ENCODE peak calls at places on chromosomes 16 and 17, in seven cellular contexts. N is activated naive CD4-positive, alpha-beta T cell treated with anti-CD3 and anti-CD28 coated beads for 36 hours; V is Calu3; E is SW 1271; C is sciatic nerve; K is stimulated activated CD8-positive, alpha-beta memory T cell treated with anti-CD3 and anti-CD28 coated beads, Interleukin-4, amount 100 ng/mL, for 1 hour; G is omental fat pad. R is an unnamed sample.

GRCh38 chr17:32828822-32829221 is 48.1 kb downstream of the MYO1D start:
- DNase-seq in N (no peak), V (no peak), E (no peak), C (no peak), K (no peak), G (no peak), R (no peak)

GRCh38 chr16:54538241-54538640 is 251.7 kb upstream of the IRX3 start:
- DNase-seq in N (no peak), V (no peak), E (no peak), C (no peak), K (no peak), G (no peak), R (no peak)

GRCh38 chr17:73293031-73293430 is 18.8 kb downstream of the CDC42EP4 start:
- DNase-seq in N (no peak), V (peak; percentile 59), E (no peak), C (no peak), K (no peak), G (no peak), R (no peak)

GRCh38 chr17:1455748-1456599 is at the start of gene CRK:
- DNase-seq in N (peak; percentile 98), V (peak; percentile 97), E (peak; percentile 87), C (peak; percentile 99), K (peak; percentile 94), G (peak; percentile 78), R (peak; percentile 95)

GRCh38 chr16:16183562-16183961 is 39.7 kb downstream of the ABCC6 start:
- DNase-seq in N (no peak), V (no peak), E (no peak), C (no peak), K (no peak), G (no peak), R (no peak)

GRCh38 chr16:51002889-51003490 is 148.1 kb downstream of the SALL1 start:
- DNase-seq in N (no peak), V (no peak), E (no peak), C (no peak), K (no peak), G (no peak), R (no peak)

GRCh38 chr17:7858487-7858832 is 657 bp downstream of the CYB5D1 start:
- DNase-seq in N (peak; percentile 53), V (peak; percentile 57), E (peak; percentile 61), C (peak; percentile 72), K (no peak), G (no peak), R (peak; percentile 79)

GRCh38 chr16:83118365-83118764 is 491.6 kb downstream of the CDH13 start:
- DNase-seq in N (no peak), V (no peak), E (no peak), C (no peak), K (no peak), G (no peak), R (no peak)

GRCh38 chr16:64736887-64737286 is 385.0 kb downstream of the CDH11 start:
- DNase-seq in N (no peak), V (no peak), E (no peak), C (no peak), K (no peak), G (no peak), R (no peak)

GRCh38 chr17:19461139-19461538 is 50.1 kb downstream of the RNF112 start:
- DNase-seq in N (no peak), V (no peak), E (no peak), C (no peak), K (no peak), G (no peak), R (peak; percentile 84)

GRCh38 chr17:56648341-56648740 is 54.8 kb downstream of the NOG start:
- DNase-seq in N (no peak), V (no peak), E (no peak), C (no peak), K (no peak), G (no peak), R (no peak)

GRCh38 chr17:6420173-6420641 is 14.7 kb downstream of the AIPL1 start:
- DNase-seq in N (peak; percentile 52), V (peak; percentile 51), E (no peak), C (no peak), K (no peak), G (no peak), R (peak; percentile 28)

GRCh38 chr17:38428643-38429371 is 543 bp downstream of the ARHGAP23 start:
- DNase-seq in N (peak; percentile 59), V (peak; percentile 71), E (peak; percentile 46), C (peak; percentile 80), K (no peak), G (peak; percentile 47), R (peak; percentile 55)

GRCh38 chr16:70579648-70580630 is 56.3 kb downstream of the SF3B3 start:
- DNase-seq in N (no peak), V (peak; percentile 27), E (no peak), C (peak; percentile 82), K (no peak), G (no peak), R (peak; percentile 55)

GRCh38 chr16:87303431-87303930 is 13.7 kb downstream of the C16orf95 start:
- DNase-seq in N (peak; percentile 58), V (no peak), E (peak; percentile 50), C (no peak), K (no peak), G (no peak), R (no peak)

GRCh38 chr16:61362583-61362982 is 673.7 kb downstream of the CDH8 start:
- DNase-seq in N (no peak), V (no peak), E (no peak), C (no peak), K (no peak), G (no peak), R (no peak)

GRCh38 chr17:61326330-61326729 is 73.3 kb upstream of the TBX2 start:
- DNase-seq in N (no peak), V (no peak), E (no peak), C (no peak), K (no peak), G (no peak), R (no peak)

GRCh38 chr17:77796201-77796860 is 162.2 kb upstream of the TNRC6C start:
- DNase-seq in N (no peak), V (no peak), E (no peak), C (no peak), K (no peak), G (no peak), R (no peak)

GRCh38 chr17:55144518-55144917 is 120.2 kb upstream of the HLF start:
- DNase-seq in N (no peak), V (no peak), E (no peak), C (no peak), K (no peak), G (no peak), R (no peak)

R was measured in RPMI8226.